ENCODE peak calls at places on chromosomes 11 and 22, in ten cellular contexts. One of them, this sample, is unnamed.

GRCh38 chr11:64777449-64778222 is 706 bp downstream of the SF1 start:
- DNase-seq in fibroblast of villous mesenchyme: peak
- DNase-seq in SW 1271: peak
- DNase-seq in EH: peak
- DNase-seq in AG08395: peak
- DNase-seq in HTR-8/SVneo: peak
- DNase-seq in hypothalamus: peak
- DNase-seq in globus pallidus: peak
- DNase-seq in T-cell: peak
- DNase-seq in stimulated activated CD4-positive, alpha-beta T cell treated with anti-CD3 and anti-CD28 coated beads, Interleukin-1b, Interleukin-23, amount 100 ng/mL, for 1 hour: peak
- DNase-seq in this sample: peak

GRCh38 chr22:17830041-17830961 is 56.0 kb upstream of the BID start:
- DNase-seq in fibroblast of villous mesenchyme: peak
- DNase-seq in SW 1271: no peak
- DNase-seq in EH: peak
- DNase-seq in AG08395: peak
- DNase-seq in HTR-8/SVneo: peak
- DNase-seq in hypothalamus: peak
- DNase-seq in globus pallidus: peak
- DNase-seq in T-cell: peak
- DNase-seq in stimulated activated CD4-positive, alpha-beta T cell treated with anti-CD3 and anti-CD28 coated beads, Interleukin-1b, Interleukin-23, amount 100 ng/mL, for 1 hour: peak
- DNase-seq in this sample: peak

GRCh38 chr11:123235687-123236261 is 40.7 kb upstream of the CLMP start:
- DNase-seq in fibroblast of villous mesenchyme: peak
- DNase-seq in SW 1271: no peak
- DNase-seq in EH: peak
- DNase-seq in AG08395: no peak
- DNase-seq in HTR-8/SVneo: no peak
- DNase-seq in hypothalamus: no peak
- DNase-seq in globus pallidus: no peak
- DNase-seq in T-cell: no peak
- DNase-seq in stimulated activated CD4-positive, alpha-beta T cell treated with anti-CD3 and anti-CD28 coated beads, Interleukin-1b, Interleukin-23, amount 100 ng/mL, for 1 hour: no peak
- DNase-seq in this sample: peak

GRCh38 chr22:33274214-33274828 is 216.1 kb upstream of the SYN3 start:
- DNase-seq in fibroblast of villous mesenchyme: no peak
- DNase-seq in SW 1271: no peak
- DNase-seq in EH: peak
- DNase-seq in AG08395: no peak
- DNase-seq in HTR-8/SVneo: no peak
- DNase-seq in hypothalamus: no peak
- DNase-seq in globus pallidus: no peak
- DNase-seq in T-cell: no peak
- DNase-seq in stimulated activated CD4-positive, alpha-beta T cell treated with anti-CD3 and anti-CD28 coated beads, Interleukin-1b, Interleukin-23, amount 100 ng/mL, for 1 hour: no peak
- DNase-seq in this sample: peak

GRCh38 chr22:38202437-38203089 is 769 bp downstream of the MAFF start:
- DNase-seq in fibroblast of villous mesenchyme: peak
- DNase-seq in SW 1271: no peak
- DNase-seq in EH: peak
- DNase-seq in AG08395: peak
- DNase-seq in HTR-8/SVneo: no peak
- DNase-seq in hypothalamus: peak
- DNase-seq in globus pallidus: peak
- DNase-seq in T-cell: peak
- DNase-seq in stimulated activated CD4-positive, alpha-beta T cell treated with anti-CD3 and anti-CD28 coated beads, Interleukin-1b, Interleukin-23, amount 100 ng/mL, for 1 hour: no peak
- DNase-seq in this sample: peak

GRCh38 chr11:2095542-2095941 is 43.6 kb downstream of the IGF2 start:
- DNase-seq in fibroblast of villous mesenchyme: no peak
- DNase-seq in SW 1271: no peak
- DNase-seq in EH: no peak
- DNase-seq in AG08395: no peak
- DNase-seq in HTR-8/SVneo: no peak
- DNase-seq in hypothalamus: no peak
- DNase-seq in globus pallidus: no peak
- DNase-seq in T-cell: no peak
- DNase-seq in stimulated activated CD4-positive, alpha-beta T cell treated with anti-CD3 and anti-CD28 coated beads, Interleukin-1b, Interleukin-23, amount 100 ng/mL, for 1 hour: no peak
- DNase-seq in this sample: no peak

GRCh38 chr11:15716550-15716949 is 601.8 kb downstream of the INSC start:
- DNase-seq in fibroblast of villous mesenchyme: peak
- DNase-seq in SW 1271: no peak
- DNase-seq in EH: peak
- DNase-seq in AG08395: no peak
- DNase-seq in HTR-8/SVneo: no peak
- DNase-seq in hypothalamus: no peak
- DNase-seq in globus pallidus: no peak
- DNase-seq in T-cell: no peak
- DNase-seq in stimulated activated CD4-positive, alpha-beta T cell treated with anti-CD3 and anti-CD28 coated beads, Interleukin-1b, Interleukin-23, amount 100 ng/mL, for 1 hour: no peak
- DNase-seq in this sample: no peak

GRCh38 chr11:126163074-126163700 is 48.3 kb downstream of the RPUSD4 start:
- DNase-seq in fibroblast of villous mesenchyme: peak
- DNase-seq in SW 1271: no peak
- DNase-seq in EH: peak
- DNase-seq in AG08395: peak
- DNase-seq in HTR-8/SVneo: peak
- DNase-seq in hypothalamus: no peak
- DNase-seq in globus pallidus: no peak
- DNase-seq in T-cell: no peak
- DNase-seq in stimulated activated CD4-positive, alpha-beta T cell treated with anti-CD3 and anti-CD28 coated beads, Interleukin-1b, Interleukin-23, amount 100 ng/mL, for 1 hour: no peak
- DNase-seq in this sample: peak

GRCh38 chr22:39917776-39918493 is 17.1 kb downstream of the GRAP2 start:
- DNase-seq in fibroblast of villous mesenchyme: peak
- DNase-seq in SW 1271: no peak
- DNase-seq in EH: no peak
- DNase-seq in AG08395: peak
- DNase-seq in HTR-8/SVneo: no peak
- DNase-seq in hypothalamus: no peak
- DNase-seq in globus pallidus: no peak
- DNase-seq in T-cell: no peak
- DNase-seq in stimulated activated CD4-positive, alpha-beta T cell treated with anti-CD3 and anti-CD28 coated beads, Interleukin-1b, Interleukin-23, amount 100 ng/mL, for 1 hour: no peak
- DNase-seq in this sample: peak

GRCh38 chr11:73951797-73952196 is 971 bp downstream of the DNAJB13 start:
- DNase-seq in fibroblast of villous mesenchyme: no peak
- DNase-seq in SW 1271: no peak
- DNase-seq in EH: no peak
- DNase-seq in AG08395: no peak
- DNase-seq in HTR-8/SVneo: no peak
- DNase-seq in hypothalamus: no peak
- DNase-seq in globus pallidus: no peak
- DNase-seq in T-cell: no peak
- DNase-seq in stimulated activated CD4-positive, alpha-beta T cell treated with anti-CD3 and anti-CD28 coated beads, Interleukin-1b, Interleukin-23, amount 100 ng/mL, for 1 hour: no peak
- DNase-seq in this sample: no peak

GRCh38 chr22:36086170-36086490 is 57.5 kb upstream of the RBFOX2 start:
- DNase-seq in fibroblast of villous mesenchyme: no peak
- DNase-seq in SW 1271: no peak
- DNase-seq in EH: no peak
- DNase-seq in AG08395: no peak
- DNase-seq in HTR-8/SVneo: no peak
- DNase-seq in hypothalamus: no peak
- DNase-seq in globus pallidus: no peak
- DNase-seq in T-cell: no peak
- DNase-seq in stimulated activated CD4-positive, alpha-beta T cell treated with anti-CD3 and anti-CD28 coated beads, Interleukin-1b, Interleukin-23, amount 100 ng/mL, for 1 hour: no peak
- DNase-seq in this sample: no peak

GRCh38 chr22:47121791-47122190 is 359.3 kb downstream of the TBC1D22A start:
- DNase-seq in fibroblast of villous mesenchyme: no peak
- DNase-seq in SW 1271: no peak
- DNase-seq in EH: no peak
- DNase-seq in AG08395: no peak
- DNase-seq in HTR-8/SVneo: no peak
- DNase-seq in hypothalamus: no peak
- DNase-seq in globus pallidus: no peak
- DNase-seq in T-cell: no peak
- DNase-seq in stimulated activated CD4-positive, alpha-beta T cell treated with anti-CD3 and anti-CD28 coated beads, Interleukin-1b, Interleukin-23, amount 100 ng/mL, for 1 hour: no peak
- DNase-seq in this sample: no peak

GRCh38 chr11:59380263-59381059 is 21.8 kb downstream of the OR5AN1 start:
- DNase-seq in fibroblast of villous mesenchyme: no peak
- DNase-seq in SW 1271: no peak
- DNase-seq in EH: no peak
- DNase-seq in AG08395: no peak
- DNase-seq in HTR-8/SVneo: no peak
- DNase-seq in hypothalamus: no peak
- DNase-seq in globus pallidus: no peak
- DNase-seq in T-cell: no peak
- DNase-seq in stimulated activated CD4-positive, alpha-beta T cell treated with anti-CD3 and anti-CD28 coated beads, Interleukin-1b, Interleukin-23, amount 100 ng/mL, for 1 hour: no peak
- DNase-seq in this sample: no peak

GRCh38 chr22:17990167-17990566 is 34.2 kb downstream of the MICAL3 start:
- DNase-seq in fibroblast of villous mesenchyme: no peak
- DNase-seq in SW 1271: no peak
- DNase-seq in EH: peak
- DNase-seq in AG08395: no peak
- DNase-seq in HTR-8/SVneo: no peak
- DNase-seq in hypothalamus: no peak
- DNase-seq in globus pallidus: no peak
- DNase-seq in T-cell: no peak
- DNase-seq in stimulated activated CD4-positive, alpha-beta T cell treated with anti-CD3 and anti-CD28 coated beads, Interleukin-1b, Interleukin-23, amount 100 ng/mL, for 1 hour: no peak
- DNase-seq in this sample: no peak

GRCh38 chr11:105132716-105133511 is 6.7 kb downstream of the CARD18 start:
- DNase-seq in fibroblast of villous mesenchyme: peak
- DNase-seq in SW 1271: no peak
- DNase-seq in EH: peak
- DNase-seq in AG08395: peak
- DNase-seq in HTR-8/SVneo: peak
- DNase-seq in hypothalamus: no peak
- DNase-seq in globus pallidus: no peak
- DNase-seq in T-cell: no peak
- DNase-seq in stimulated activated CD4-positive, alpha-beta T cell treated with anti-CD3 and anti-CD28 coated beads, Interleukin-1b, Interleukin-23, amount 100 ng/mL, for 1 hour: no peak
- DNase-seq in this sample: peak

GRCh38 chr11:120128392-120129172 is 9.3 kb downstream of the TRIM29 start:
- DNase-seq in fibroblast of villous mesenchyme: peak
- DNase-seq in SW 1271: no peak
- DNase-seq in EH: peak
- DNase-seq in AG08395: peak
- DNase-seq in HTR-8/SVneo: no peak
- DNase-seq in hypothalamus: no peak
- DNase-seq in globus pallidus: no peak
- DNase-seq in T-cell: no peak
- DNase-seq in stimulated activated CD4-positive, alpha-beta T cell treated with anti-CD3 and anti-CD28 coated beads, Interleukin-1b, Interleukin-23, amount 100 ng/mL, for 1 hour: no peak
- DNase-seq in this sample: peak

GRCh38 chr22:27757928-27758525 is 43.5 kb downstream of the MN1 start:
- DNase-seq in fibroblast of villous mesenchyme: no peak
- DNase-seq in SW 1271: no peak
- DNase-seq in EH: no peak
- DNase-seq in AG08395: no peak
- DNase-seq in HTR-8/SVneo: no peak
- DNase-seq in hypothalamus: no peak
- DNase-seq in globus pallidus: no peak
- DNase-seq in T-cell: no peak
- DNase-seq in stimulated activated CD4-positive, alpha-beta T cell treated with anti-CD3 and anti-CD28 coated beads, Interleukin-1b, Interleukin-23, amount 100 ng/mL, for 1 hour: no peak
- DNase-seq in this sample: no peak

GRCh38 chr11:11895672-11896071 is 53.9 kb downstream of the USP47 start:
- DNase-seq in fibroblast of villous mesenchyme: no peak
- DNase-seq in SW 1271: no peak
- DNase-seq in EH: peak
- DNase-seq in AG08395: peak
- DNase-seq in HTR-8/SVneo: no peak
- DNase-seq in hypothalamus: no peak
- DNase-seq in globus pallidus: no peak
- DNase-seq in T-cell: no peak
- DNase-seq in stimulated activated CD4-positive, alpha-beta T cell treated with anti-CD3 and anti-CD28 coated beads, Interleukin-1b, Interleukin-23, amount 100 ng/mL, for 1 hour: no peak
- DNase-seq in this sample: peak

GRCh38 chr11:17748044-17748443 is 13.5 kb downstream of the KCNC1 start:
- DNase-seq in fibroblast of villous mesenchyme: no peak
- DNase-seq in SW 1271: no peak
- DNase-seq in EH: no peak
- DNase-seq in AG08395: no peak
- DNase-seq in HTR-8/SVneo: no peak
- DNase-seq in hypothalamus: no peak
- DNase-seq in globus pallidus: no peak
- DNase-seq in T-cell: no peak
- DNase-seq in stimulated activated CD4-positive, alpha-beta T cell treated with anti-CD3 and anti-CD28 coated beads, Interleukin-1b, Interleukin-23, amount 100 ng/mL, for 1 hour: no peak
- DNase-seq in this sample: no peak

GRCh38 chr22:43393132-43393844 is 18.5 kb upstream of the MPPED1 start:
- DNase-seq in fibroblast of villous mesenchyme: no peak
- DNase-seq in SW 1271: no peak
- DNase-seq in EH: no peak
- DNase-seq in AG08395: no peak
- DNase-seq in HTR-8/SVneo: no peak
- DNase-seq in hypothalamus: no peak
- DNase-seq in globus pallidus: no peak
- DNase-seq in T-cell: no peak
- DNase-seq in stimulated activated CD4-positive, alpha-beta T cell treated with anti-CD3 and anti-CD28 coated beads, Interleukin-1b, Interleukin-23, amount 100 ng/mL, for 1 hour: no peak
- DNase-seq in this sample: no peak

GRCh38 chr11:17481905-17482304 is 5.3 kb upstream of the ABCC8 start:
- DNase-seq in fibroblast of villous mesenchyme: no peak
- DNase-seq in SW 1271: no peak
- DNase-seq in EH: no peak
- DNase-seq in AG08395: no peak
- DNase-seq in HTR-8/SVneo: no peak
- DNase-seq in hypothalamus: no peak
- DNase-seq in globus pallidus: no peak
- DNase-seq in T-cell: no peak
- DNase-seq in stimulated activated CD4-positive, alpha-beta T cell treated with anti-CD3 and anti-CD28 coated beads, Interleukin-1b, Interleukin-23, amount 100 ng/mL, for 1 hour: no peak
- DNase-seq in this sample: no peak

GRCh38 chr22:32024791-32025190 is 18.3 kb upstream of the SLC5A1 start:
- DNase-seq in fibroblast of villous mesenchyme: no peak
- DNase-seq in SW 1271: no peak
- DNase-seq in EH: no peak
- DNase-seq in AG08395: no peak
- DNase-seq in HTR-8/SVneo: no peak
- DNase-seq in hypothalamus: no peak
- DNase-seq in globus pallidus: no peak
- DNase-seq in T-cell: no peak
- DNase-seq in stimulated activated CD4-positive, alpha-beta T cell treated with anti-CD3 and anti-CD28 coated beads, Interleukin-1b, Interleukin-23, amount 100 ng/mL, for 1 hour: no peak
- DNase-seq in this sample: no peak

GRCh38 chr11:74853223-74853622 is 95.7 kb downstream of the XRRA1 start:
- DNase-seq in fibroblast of villous mesenchyme: no peak
- DNase-seq in SW 1271: no peak
- DNase-seq in EH: no peak
- DNase-seq in AG08395: no peak
- DNase-seq in HTR-8/SVneo: no peak
- DNase-seq in hypothalamus: no peak
- DNase-seq in globus pallidus: no peak
- DNase-seq in T-cell: no peak
- DNase-seq in stimulated activated CD4-positive, alpha-beta T cell treated with anti-CD3 and anti-CD28 coated beads, Interleukin-1b, Interleukin-23, amount 100 ng/mL, for 1 hour: no peak
- DNase-seq in this sample: no peak

GRCh38 chr11:126140932-126141291 is 70.5 kb downstream of the RPUSD4 start:
- DNase-seq in fibroblast of villous mesenchyme: peak
- DNase-seq in SW 1271: no peak
- DNase-seq in EH: peak
- DNase-seq in AG08395: peak
- DNase-seq in HTR-8/SVneo: peak
- DNase-seq in hypothalamus: no peak
- DNase-seq in globus pallidus: peak
- DNase-seq in T-cell: no peak
- DNase-seq in stimulated activated CD4-positive, alpha-beta T cell treated with anti-CD3 and anti-CD28 coated beads, Interleukin-1b, Interleukin-23, amount 100 ng/mL, for 1 hour: no peak
- DNase-seq in this sample: peak

GRCh38 chr11:67614730-67615454 is 8.2 kb downstream of the NDUFV1 start:
- DNase-seq in fibroblast of villous mesenchyme: no peak
- DNase-seq in SW 1271: no peak
- DNase-seq in EH: no peak
- DNase-seq in AG08395: no peak
- DNase-seq in HTR-8/SVneo: no peak
- DNase-seq in hypothalamus: no peak
- DNase-seq in globus pallidus: no peak
- DNase-seq in T-cell: no peak
- DNase-seq in stimulated activated CD4-positive, alpha-beta T cell treated with anti-CD3 and anti-CD28 coated beads, Interleukin-1b, Interleukin-23, amount 100 ng/mL, for 1 hour: no peak
- DNase-seq in this sample: no peak

GRCh38 chr11:76169473-76169881 is 36.8 kb downstream of the WNT11 start:
- DNase-seq in fibroblast of villous mesenchyme: no peak
- DNase-seq in SW 1271: no peak
- DNase-seq in EH: no peak
- DNase-seq in AG08395: no peak
- DNase-seq in HTR-8/SVneo: no peak
- DNase-seq in hypothalamus: no peak
- DNase-seq in globus pallidus: no peak
- DNase-seq in T-cell: no peak
- DNase-seq in stimulated activated CD4-positive, alpha-beta T cell treated with anti-CD3 and anti-CD28 coated beads, Interleukin-1b, Interleukin-23, amount 100 ng/mL, for 1 hour: no peak
- DNase-seq in this sample: peak

GRCh38 chr11:76653674-76654309 is 16.8 kb downstream of the LRRC32 start:
- DNase-seq in fibroblast of villous mesenchyme: peak
- DNase-seq in SW 1271: no peak
- DNase-seq in EH: peak
- DNase-seq in AG08395: peak
- DNase-seq in HTR-8/SVneo: no peak
- DNase-seq in hypothalamus: no peak
- DNase-seq in globus pallidus: no peak
- DNase-seq in T-cell: no peak
- DNase-seq in stimulated activated CD4-positive, alpha-beta T cell treated with anti-CD3 and anti-CD28 coated beads, Interleukin-1b, Interleukin-23, amount 100 ng/mL, for 1 hour: no peak
- DNase-seq in this sample: peak